ENCODE peak calls at places on chromosomes 6 and 20, in eight cellular contexts. A, F, Z, K, I, P, X and C are unnamed samples.

GRCh38 chr6:44304282-44305199 is 8.6 kb downstream of the AARS2 start:
- DNase-seq in A (peak; percentile 33), F (peak; percentile 31), Z (no peak), K (peak; percentile 55), I (peak; percentile 57), P (peak; percentile 61), X (peak; percentile 20), C (peak; percentile 42)

GRCh38 chr6:166490671-166491500 is 95.6 kb downstream of the RAMACL start:
- DNase-seq in A (no peak), F (peak; percentile 61), Z (no peak), K (peak; percentile 30), I (peak; percentile 26), P (peak; percentile 70), X (no peak), C (peak; percentile 81)

GRCh38 chr6:68468244-68468884 is 166.7 kb upstream of the ADGRB3 start:
- DNase-seq in A (no peak), F (no peak), Z (no peak), K (no peak), I (peak; percentile 6), P (peak; percentile 11), X (no peak), C (peak; percentile 3)

GRCh38 chr6:140921366-140922226 is 1211.1 kb upstream of the GJE1 start:
- DNase-seq in A (no peak), F (peak; percentile 64), Z (no peak), K (peak; percentile 92), I (peak; percentile 85), P (peak; percentile 95), X (peak; percentile 52), C (peak; percentile 84)

GRCh38 chr20:59735917-59736316 is 131.6 kb downstream of the PHACTR3 start:
- DNase-seq in A (no peak), F (no peak), Z (no peak), K (no peak), I (no peak), P (no peak), X (no peak), C (no peak)

GRCh38 chr6:166438211-166438861 is 55.6 kb upstream of the MPC1 start:
- DNase-seq in A (no peak), F (no peak), Z (no peak), K (no peak), I (peak; percentile 63), P (no peak), X (no peak), C (no peak)

GRCh38 chr6:108673602-108674001 is 112.9 kb downstream of the FOXO3 start:
- DNase-seq in A (no peak), F (no peak), Z (no peak), K (peak; percentile 35), I (no peak), P (no peak), X (no peak), C (no peak)

GRCh38 chr20:62914436-62914835 is 11.9 kb downstream of the DIDO1 start:
- DNase-seq in A (no peak), F (no peak), Z (no peak), K (no peak), I (no peak), P (no peak), X (no peak), C (no peak)

GRCh38 chr6:7974553-7974931 is 64.0 kb upstream of the TXNDC5 start:
- DNase-seq in A (no peak), F (no peak), Z (no peak), K (no peak), I (no peak), P (no peak), X (no peak), C (no peak)

GRCh38 chr20:32574296-32575226 is 10.6 kb downstream of the NOL4L start:
- DNase-seq in A (no peak), F (peak; percentile 91), Z (no peak), K (peak; percentile 82), I (peak; percentile 88), P (peak; percentile 99), X (no peak), C (peak; percentile 93)

GRCh38 chr6:16804515-16805161 is 43.4 kb upstream of the ATXN1 start:
- DNase-seq in A (no peak), F (no peak), Z (no peak), K (no peak), I (no peak), P (no peak), X (no peak), C (no peak)

GRCh38 chr6:168122521-168122920 is 43.5 kb upstream of the FRMD1 start:
- DNase-seq in A (no peak), F (no peak), Z (peak; percentile 47), K (no peak), I (no peak), P (no peak), X (no peak), C (no peak)

GRCh38 chr6:27492776-27493175 is 19.9 kb upstream of the ZNF184 start:
- DNase-seq in A (no peak), F (no peak), Z (no peak), K (no peak), I (no peak), P (no peak), X (no peak), C (no peak)

GRCh38 chr6:47134476-47135189 is 92.5 kb upstream of the ADGRF1 start:
- DNase-seq in A (no peak), F (peak; percentile 92), Z (no peak), K (peak; percentile 97), I (peak; percentile 91), P (peak; percentile 97), X (no peak), C (peak; percentile 97)

DNA sequence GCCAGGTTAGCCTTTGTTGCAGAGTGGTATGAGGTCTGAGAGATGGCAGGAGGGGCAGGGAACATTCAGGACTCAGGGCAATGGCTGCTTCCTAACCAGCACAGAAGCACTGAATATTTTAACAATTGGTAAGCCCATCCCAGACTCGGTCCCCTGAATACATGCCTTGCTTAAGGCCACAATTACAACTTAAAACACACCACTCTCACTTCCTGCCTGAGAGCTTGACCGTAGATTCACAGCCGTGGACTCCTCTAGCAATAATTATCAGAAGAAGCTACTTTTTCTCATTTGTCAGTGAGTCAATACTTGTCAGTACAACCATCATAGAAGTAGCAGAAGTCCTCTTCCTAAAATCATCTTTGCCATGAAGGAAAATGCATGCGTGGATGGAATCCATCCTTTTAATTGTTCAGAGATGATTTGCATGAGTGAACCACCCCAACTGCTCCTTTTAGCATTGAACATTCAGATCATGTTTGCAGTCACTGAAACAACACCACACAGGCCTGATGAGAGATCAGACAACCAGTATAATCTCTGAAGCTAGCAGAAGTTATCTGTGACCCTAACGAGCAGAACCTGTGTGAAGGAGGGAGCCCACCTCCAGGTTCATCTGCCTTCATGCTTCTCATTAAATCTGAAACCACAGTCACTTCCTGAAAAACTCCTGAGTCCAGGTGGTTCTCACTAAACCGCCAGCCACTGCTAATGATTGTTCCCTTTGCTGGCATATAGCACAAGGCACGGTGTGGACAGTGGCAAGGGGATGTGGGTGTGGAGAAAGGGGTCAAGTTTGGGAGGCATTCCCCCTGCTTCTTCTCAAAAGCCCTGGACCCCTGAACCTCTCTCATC is 333.9 kb upstream of the CNR1 start:
- DNase-seq in A (no peak), F (no peak), Z (no peak), K (no peak), I (no peak), P (no peak), X (no peak), C (no peak)
- H3K4me3 ChIP-seq in A (no peak overlapping the region), F (no peak overlapping the region), Z (no peak overlapping the region), K (no peak overlapping the region), I (no peak overlapping the region), P (no peak overlapping the region), X (no peak overlapping the region), C (no peak overlapping the region)

DNA sequence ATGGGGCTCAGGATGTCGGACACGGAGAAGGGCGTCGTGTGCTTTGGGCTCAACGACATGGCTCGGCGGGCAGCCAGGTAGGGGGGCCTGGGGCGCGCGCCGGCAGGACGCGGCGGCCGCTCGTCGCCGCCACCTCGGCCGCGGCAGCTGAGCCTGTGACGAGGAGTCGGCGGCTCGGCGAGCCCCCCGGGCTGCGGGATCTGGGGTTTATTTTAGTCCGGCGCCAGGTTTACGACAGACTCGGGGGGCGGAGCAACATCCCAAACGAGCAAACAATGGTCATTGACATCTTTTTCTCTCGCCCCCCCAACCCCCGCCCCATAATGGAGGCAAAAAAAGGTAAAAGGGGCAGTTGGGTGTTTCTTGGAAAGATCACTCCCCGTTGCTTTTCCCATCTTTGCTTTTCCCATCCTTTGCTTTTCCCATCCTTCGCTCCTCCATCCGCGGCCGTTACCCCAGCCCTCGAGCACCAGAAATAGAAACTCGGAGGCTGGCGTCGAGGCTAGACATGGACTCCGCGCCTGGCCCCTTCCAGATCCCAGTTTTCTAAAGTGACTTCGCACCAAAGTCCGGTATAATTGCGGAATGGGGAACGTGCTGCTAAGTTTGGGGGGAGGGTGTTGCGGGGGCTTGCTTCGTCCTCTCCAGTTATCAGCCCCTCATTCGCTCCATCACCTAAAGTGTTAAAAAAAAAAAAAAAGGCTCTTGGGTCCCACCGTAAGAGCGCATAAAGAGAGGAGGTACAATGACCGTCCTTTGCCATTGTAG is at the start of gene NKX2-4:
- DNase-seq in A (no peak), F (no peak), Z (no peak), K (no peak), I (no peak), P (no peak), X (no peak), C (no peak)
- H3K4me3 ChIP-seq in A (no peak within 1 kb of the TSS), F (no peak within 1 kb of the TSS), Z (no peak within 1 kb of the TSS), K (no peak within 1 kb of the TSS), I (no peak within 1 kb of the TSS), P (no peak within 1 kb of the TSS), X (no peak within 1 kb of the TSS), C (no peak within 1 kb of the TSS)

DNA sequence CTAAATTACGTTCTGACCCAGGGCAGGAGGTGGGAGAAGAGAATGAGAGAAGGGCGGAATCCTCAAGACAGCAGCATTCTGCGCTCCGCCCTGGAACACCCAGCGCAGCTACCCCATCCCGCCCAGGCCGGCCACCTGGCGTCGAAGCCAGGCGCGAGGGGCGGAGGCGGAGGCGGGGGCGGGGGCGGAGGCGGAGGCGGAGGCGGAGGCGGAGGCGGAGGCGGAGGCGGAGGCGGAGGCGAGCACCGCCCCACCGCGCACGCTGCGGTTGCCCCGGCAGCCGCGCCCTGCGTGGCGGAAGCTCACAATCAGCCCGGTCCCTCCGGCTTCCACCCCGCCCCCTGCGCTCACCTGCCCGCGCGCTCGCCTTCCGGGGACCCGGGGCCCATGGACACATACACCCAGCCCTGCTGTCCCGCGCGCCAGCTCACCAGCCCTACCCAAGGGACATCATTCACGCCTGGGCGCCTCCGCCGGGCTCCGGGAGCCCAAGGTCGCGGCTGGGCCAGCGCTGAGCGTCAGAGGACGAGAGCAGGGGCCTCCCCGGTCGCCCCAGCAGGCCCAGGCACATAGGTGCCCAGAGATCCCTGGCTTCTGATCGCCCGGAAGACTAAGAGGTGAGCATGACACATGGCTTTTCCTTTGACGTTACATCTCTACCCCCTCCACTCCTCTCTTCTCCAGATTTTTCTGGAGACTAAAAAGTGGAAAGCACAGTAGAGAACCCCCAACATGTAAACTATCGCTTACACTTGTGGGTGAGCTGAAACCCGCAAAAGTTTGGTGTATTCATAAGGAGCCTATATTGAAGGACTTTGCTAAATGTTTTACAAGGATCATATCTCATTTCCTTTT is at the start of gene ANKEF1:
- DNase-seq in A (peak; percentile 81), F (no peak), Z (no peak), K (peak; percentile 8), I (peak; percentile 84), P (peak; percentile 58), X (peak; percentile 89), C (peak; percentile 60)
- H3K4me3 ChIP-seq in A (peak within 1 kb of the TSS; percentile 29), F (peak within 1 kb of the TSS; percentile 58), Z (peak within 1 kb of the TSS; percentile 68), K (peak within 1 kb of the TSS; percentile 46), I (peak within 1 kb of the TSS; percentile 57), P (peak within 1 kb of the TSS; percentile 67), X (peak within 1 kb of the TSS; percentile 84), C (peak within 1 kb of the TSS; percentile 57)

GRCh38 chr6:13708679-13709261 is 2.9 kb downstream of the RANBP9 start:
- DNase-seq in A (no peak), F (no peak), Z (no peak), K (peak; percentile 46), I (peak; percentile 32), P (peak; percentile 60), X (no peak), C (peak; percentile 37)
- H3K4me3 ChIP-seq in A (peak overlapping the region; percentile 99), F (peak overlapping the region; percentile 82), Z (peak overlapping the region; percentile 83), K (peak overlapping the region; percentile 86), I (peak overlapping the region; percentile 97), P (peak overlapping the region; percentile 77), X (peak overlapping the region; percentile 75), C (peak overlapping the region; percentile 83)